ENCODE peak calls at places on chromosomes 7 and 10, in eight cellular contexts. B is body of pancreas, D is fibroblast of villous mesenchyme, I is IMR-90, Q is A549, V is nephron progenitor cell, X is psoas muscle, M is left lung. L is an unnamed sample.

GRCh38 chr7:44538093-44538797 is 2.9 kb downstream of the NPC1L1 start:
- DNase-seq in B (no peak), D (no peak), I (no peak), Q (no peak), V (no peak), X (no peak), M (no peak), L (no peak)

GRCh38 chr10:70508912-70509366 is 30.4 kb downstream of the PALD1 start:
- DNase-seq in B (no peak), D (peak; percentile 15), I (peak; percentile 28), Q (no peak), V (no peak), X (peak; percentile 60), M (no peak), L (no peak)

GRCh38 chr7:140230517-140230861 is 53.7 kb upstream of the KDM7A start:
- DNase-seq in B (no peak), D (no peak), I (no peak), Q (no peak), V (peak; percentile 63), X (peak; percentile 58), M (peak; percentile 92), L (peak; percentile 55)

GRCh38 chr10:124285587-124286527 is 132.9 kb downstream of the OAT start:
- DNase-seq in B (no peak), D (peak; percentile 50), I (no peak), Q (no peak), V (no peak), X (no peak), M (peak; percentile 36), L (peak; percentile 45)

GRCh38 chr7:139893999-139894398 is 64.9 kb downstream of the TBXAS1 start:
- DNase-seq in B (no peak), D (no peak), I (no peak), Q (no peak), V (no peak), X (no peak), M (no peak), L (no peak)

GRCh38 chr7:23469150-23469960 is 936 bp downstream of the IGF2BP3 start:
- DNase-seq in B (no peak), D (no peak), I (no peak), Q (no peak), V (peak; percentile 50), X (no peak), M (peak; percentile 77), L (no peak)

GRCh38 chr10:112804036-112804435 is 146.0 kb upstream of the TCF7L2 start:
- DNase-seq in B (peak; percentile 71), D (no peak), I (no peak), Q (no peak), V (no peak), X (no peak), M (no peak), L (no peak)

GRCh38 chr7:17689361-17689760 is 250.9 kb downstream of the SNX13 start:
- DNase-seq in B (no peak), D (no peak), I (no peak), Q (no peak), V (no peak), X (no peak), M (no peak), L (no peak)

GRCh38 chr7:29017666-29018065 is 59.5 kb upstream of the TRIL start:
- DNase-seq in B (no peak), D (peak; percentile 25), I (peak; percentile 6), Q (no peak), V (no peak), X (no peak), M (no peak), L (no peak)

GRCh38 chr10:4671451-4672145 is 154.4 kb upstream of the AKR1E2 start:
- DNase-seq in B (no peak), D (no peak), I (peak; percentile 69), Q (no peak), V (no peak), X (no peak), M (no peak), L (no peak)

GRCh38 chr10:119246862-119247549 is 39.6 kb downstream of the GRK5 start:
- DNase-seq in B (no peak), D (peak; percentile 97), I (peak; percentile 97), Q (no peak), V (no peak), X (peak; percentile 57), M (no peak), L (no peak)

GRCh38 chr10:46557319-46558140 is 1.1 kb upstream of the GPRIN2 start:
- DNase-seq in B (peak; percentile 25), D (no peak), I (no peak), Q (peak; percentile 38), V (peak; percentile 14), X (no peak), M (peak; percentile 86), L (peak; percentile 46)

GRCh38 chr10:43013065-43013464 is 63.8 kb upstream of the RET start:
- DNase-seq in B (no peak), D (no peak), I (no peak), Q (no peak), V (no peak), X (no peak), M (no peak), L (no peak)

GRCh38 chr7:157228864-157229422 is 90.2 kb downstream of the UBE3C start:
- DNase-seq in B (no peak), D (peak; percentile 46), I (peak; percentile 31), Q (peak; percentile 21), V (peak; percentile 26), X (no peak), M (no peak), L (no peak)

GRCh38 chr7:157220916-157221569 is 82.3 kb downstream of the UBE3C start:
- DNase-seq in B (no peak), D (no peak), I (no peak), Q (no peak), V (no peak), X (no peak), M (no peak), L (no peak)

GRCh38 chr7:157219154-157219553 is 80.4 kb downstream of the UBE3C start:
- DNase-seq in B (no peak), D (no peak), I (no peak), Q (no peak), V (no peak), X (no peak), M (no peak), L (no peak)

DNA sequence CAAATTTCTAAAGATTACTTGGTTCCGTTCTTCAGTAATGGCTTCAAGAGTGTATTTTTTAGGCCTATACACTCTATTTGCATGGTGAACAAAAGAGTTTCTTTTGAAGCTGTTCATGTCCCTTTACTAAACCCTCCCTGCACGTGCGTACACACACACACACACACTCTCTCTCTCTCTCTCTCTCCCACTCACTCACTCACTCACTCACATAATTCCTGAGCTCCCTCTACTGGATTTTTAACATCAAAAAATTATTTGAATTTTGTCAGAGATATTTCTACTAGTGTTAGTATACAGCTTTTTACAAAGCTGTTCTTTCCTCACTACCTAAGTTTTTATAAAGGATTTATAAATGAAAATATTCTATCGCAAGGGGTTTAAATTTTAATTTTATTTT is 85.9 kb downstream of the UBE3C start:
- DNase-seq in B (no peak), D (peak; percentile 56), I (peak; percentile 59), Q (no peak), V (no peak), X (no peak), M (no peak), L (no peak)
- TF ChIP-seq CTCF in B (peak; percentile 42), D (peak; percentile 36), I (peak; percentile 46), Q (peak; percentile 50), V (no peak), X (no peak), M (no peak), L (no peak)

GRCh38 chr7:101702362-101702850 is 73.3 kb upstream of the MYL10 start:
- DNase-seq in B (no peak), D (peak; percentile 41), I (no peak), Q (peak; percentile 49), V (no peak), X (no peak), M (no peak), L (no peak)
- TF ChIP-seq CTCF in B (no peak), D (peak; percentile 19), I (no peak), Q (no peak), V (no peak), X (no peak), M (no peak), L (no peak)

GRCh38 chr7:20439384-20439783 is 108.7 kb downstream of the ITGB8 start:
- DNase-seq in B (no peak), D (no peak), I (no peak), Q (no peak), V (no peak), X (no peak), M (no peak), L (no peak)

GRCh38 chr7:20439786-20440185 is 109.1 kb downstream of the ITGB8 start:
- DNase-seq in B (no peak), D (no peak), I (no peak), Q (no peak), V (no peak), X (no peak), M (peak; percentile 32), L (no peak)

GRCh38 chr7:20441346-20441745 is 110.6 kb downstream of the ITGB8 start:
- DNase-seq in B (no peak), D (no peak), I (no peak), Q (no peak), V (no peak), X (no peak), M (no peak), L (no peak)

GRCh38 chr7:20441886-20442505 is 111.3 kb downstream of the ITGB8 start:
- DNase-seq in B (no peak), D (peak; percentile 62), I (peak; percentile 13), Q (no peak), V (no peak), X (no peak), M (no peak), L (no peak)

DNA sequence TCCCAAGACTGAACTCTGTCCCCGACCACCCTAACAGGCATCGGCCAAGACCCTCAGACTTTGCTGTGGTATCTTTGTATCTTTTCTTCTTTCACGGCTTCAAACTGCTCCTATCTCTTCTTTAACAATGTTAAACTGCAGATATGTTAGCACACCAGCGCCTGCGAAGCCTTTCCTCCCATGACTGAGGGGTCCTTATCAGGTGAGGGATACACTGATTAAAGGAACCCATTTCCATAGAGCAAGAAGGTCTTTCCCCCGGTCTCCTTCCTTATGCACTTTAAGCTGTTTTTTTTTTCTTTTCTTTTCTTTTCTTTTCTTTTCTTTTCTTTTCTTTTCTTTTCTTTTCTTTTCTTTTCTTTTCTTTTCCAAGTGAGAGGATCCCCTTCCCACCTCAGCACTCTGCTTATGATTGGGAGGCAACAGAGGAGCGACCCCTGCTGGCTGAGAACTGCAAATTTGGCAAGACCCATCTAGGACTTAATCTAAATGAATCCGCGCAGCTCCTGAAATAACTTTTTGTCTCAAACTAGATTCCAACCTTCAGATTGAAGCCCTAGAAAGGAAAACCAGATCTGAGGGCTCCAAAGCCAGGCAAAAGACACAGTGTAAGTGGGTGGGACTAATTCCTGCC is 109.9 kb downstream of the ITGB8 start:
- DNase-seq in B (peak; percentile 73), D (peak; percentile 54), I (peak; percentile 62), Q (peak; percentile 13), V (peak; percentile 44), X (no peak), M (no peak), L (no peak)
- TF ChIP-seq CTCF in B (peak; percentile 58), D (peak; percentile 58), I (peak; percentile 65), Q (peak; percentile 38), V (peak; percentile 38), X (no peak), M (peak; percentile 22), L (peak; percentile 55)

DNA sequence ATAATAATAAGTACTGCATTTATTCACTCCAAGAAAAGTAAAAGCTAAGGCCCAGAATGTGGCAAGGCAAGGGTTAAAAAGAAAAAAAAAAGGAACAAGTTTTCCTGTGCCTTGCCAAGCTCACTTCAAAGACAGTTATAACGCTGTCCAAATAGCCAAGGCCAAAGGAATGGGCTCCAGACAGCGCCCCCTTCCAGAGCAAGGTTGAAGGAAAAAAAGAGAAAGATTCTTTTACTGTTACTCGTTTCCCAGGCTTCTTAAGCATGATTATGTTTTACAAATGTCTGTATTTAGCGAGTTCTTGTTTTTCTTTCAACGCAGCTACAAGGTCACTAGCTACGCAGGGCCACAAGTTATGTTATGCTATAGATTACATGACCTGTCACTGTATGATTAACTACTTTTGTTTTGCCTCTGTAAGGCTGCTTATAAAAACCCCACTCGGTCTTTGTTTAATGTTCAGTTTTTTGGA is 9.1 kb upstream of the EIF4H start:
- DNase-seq in B (peak; percentile 74), D (peak; percentile 37), I (peak; percentile 43), Q (no peak), V (peak; percentile 13), X (no peak), M (no peak), L (no peak)
- TF ChIP-seq CTCF in B (peak; percentile 50), D (peak; percentile 49), I (peak; percentile 53), Q (peak; percentile 38), V (peak; percentile 18), X (no peak), M (no peak), L (peak; percentile 24)

L was measured in CD14-positive monocyte.